ENCODE peak calls at places on chromosomes 11 and 22, in ten cellular contexts. B, H, G, P, J, W, S, A, N and D are unnamed samples.

GRCh38 chr22:29956680-29957079 is 73.7 kb downstream of the MTMR3 start:
- DNase-seq in A (no peak), P (no peak), H (no peak), N (no peak), B (no peak), G (no peak), J (no peak), S (no peak), W (no peak), D (no peak)

GRCh38 chr11:12201016-12201985 is 90.9 kb downstream of the MICAL2 start:
- DNase-seq in S (peak), J (no peak), A (peak), G (no peak), N (no peak), P (peak), W (peak), H (no peak), B (no peak), D (no peak)

GRCh38 chr22:36644333-36644757 is 59.2 kb downstream of the CACNG2 start:
- DNase-seq in B (peak), H (peak), A (no peak), N (peak), J (peak), S (no peak), P (peak), G (no peak), W (no peak), D (no peak)

GRCh38 chr11:65627202-65627601 is 10.7 kb upstream of the SIPA1 start:
- DNase-seq in G (no peak), J (no peak), W (no peak), B (no peak), H (no peak), P (no peak), S (no peak), N (no peak), A (no peak), D (no peak)

GRCh38 chr22:29080061-29080975 is 7.5 kb downstream of the KREMEN1 start:
- DNase-seq in A (no peak), S (no peak), W (peak), H (peak), P (peak), G (no peak), B (no peak), J (no peak), N (peak), D (no peak)

GRCh38 chr11:14249121-14249963 is 109.6 kb downstream of the RRAS2 start:
- DNase-seq in G (no peak), B (peak), P (peak), W (peak), J (peak), N (peak), S (peak), A (no peak), H (peak), D (no peak)

GRCh38 chr22:35043251-35043931 is 22.6 kb upstream of the ISX start:
- DNase-seq in A (no peak), J (peak), G (no peak), W (no peak), P (no peak), N (no peak), S (no peak), B (no peak), H (no peak), D (no peak)

GRCh38 chr11:58957922-58958321 is 18.6 kb downstream of the GLYATL1 start:
- DNase-seq in P (peak), J (no peak), H (no peak), B (no peak), S (no peak), N (no peak), A (no peak), W (no peak), G (no peak), D (no peak)

GRCh38 chr11:11020747-11021149 is 162.9 kb upstream of the ZBED5 start:
- DNase-seq in W (peak), B (no peak), A (no peak), N (no peak), J (no peak), G (no peak), P (peak), S (no peak), H (no peak), D (no peak)

GRCh38 chr11:61783717-61784505 is 8.5 kb downstream of the TMEM258 start:
- DNase-seq in A (no peak), J (no peak), P (peak), G (no peak), W (no peak), S (no peak), B (no peak), H (no peak), N (no peak), D (no peak)

GRCh38 chr22:19962246-19962908 is 20.8 kb upstream of the TXNRD2 start:
- DNase-seq in H (no peak), N (peak), G (no peak), P (peak), S (peak), A (peak), J (peak), W (peak), B (peak), D (no peak)
- TF ChIP-seq CTCF in H (peak), N (peak), G (no peak), P (peak), S (peak), A (peak), J (peak), W (peak), B (peak), D (peak)

GRCh38 chr22:17104336-17104935 is 16.7 kb downstream of the TMEM121B start:
- DNase-seq in A (no peak), J (no peak), B (no peak), H (no peak), S (no peak), W (no peak), P (no peak), N (no peak), G (no peak), D (no peak)
- TF ChIP-seq CTCF in A (no peak), J (no peak), B (no peak), H (no peak), S (no peak), W (no peak), P (no peak), N (no peak), G (no peak), D (no peak)

DNA sequence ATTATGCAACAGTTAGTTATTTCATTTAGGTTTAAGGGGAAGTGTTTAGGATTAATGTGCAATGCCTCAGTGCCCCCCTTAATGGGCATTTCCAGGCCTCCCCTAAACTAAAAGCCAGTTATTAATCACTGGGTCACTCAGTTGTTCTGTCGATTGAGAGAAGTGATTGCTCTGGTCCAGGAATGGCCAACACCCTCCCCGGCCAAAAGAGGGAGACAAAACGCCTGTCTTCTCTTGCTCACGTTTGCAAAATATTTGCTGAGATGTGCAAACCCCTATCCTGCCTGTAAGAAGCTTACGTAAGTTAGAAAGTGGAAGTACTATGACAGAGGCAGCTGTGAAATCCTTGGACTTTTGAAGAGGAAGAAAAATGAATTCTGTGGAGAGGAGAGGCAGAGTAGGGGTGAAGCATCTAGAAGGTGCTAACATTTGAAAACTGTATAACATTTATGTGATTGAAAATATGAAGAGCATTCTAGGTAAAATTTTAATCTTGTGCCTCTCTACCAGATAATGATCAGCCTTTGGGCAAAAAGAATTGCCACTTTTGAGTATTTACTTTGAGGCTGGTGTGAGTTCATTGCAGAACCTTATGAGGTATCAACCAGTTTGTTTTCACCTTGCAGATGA is 37.7 kb downstream of the NTM start:
- DNase-seq in N (peak), P (peak), H (no peak), W (no peak), B (peak), G (no peak), A (peak), S (no peak), J (peak), D (no peak)
- TF ChIP-seq CTCF in N (no peak), P (peak), H (no peak), W (no peak), B (peak), G (peak), A (no peak), S (no peak), J (peak), D (peak)

DNA sequence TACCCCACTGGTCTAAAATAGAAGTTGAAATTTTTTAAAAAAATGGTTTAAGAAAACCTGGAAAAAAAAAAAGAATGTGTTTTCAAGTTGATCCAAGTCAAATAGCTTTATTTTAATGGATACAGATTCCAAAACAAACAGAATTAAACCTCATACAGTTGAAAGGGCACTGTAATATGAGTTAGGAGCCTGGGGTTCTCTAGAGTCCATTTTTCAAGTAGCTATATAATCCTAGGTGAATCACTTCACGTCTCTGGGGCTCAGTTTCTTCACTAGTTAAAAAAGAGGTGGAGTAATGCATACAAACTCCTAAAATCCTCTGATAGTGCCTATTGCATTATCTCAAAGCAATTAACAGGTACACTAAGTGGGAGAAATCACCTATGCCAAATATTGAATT is 132.9 kb downstream of the BBOX1 start:
- DNase-seq in W (no peak), J (no peak), G (no peak), H (no peak), B (no peak), N (no peak), A (no peak), P (no peak), S (no peak), D (no peak)
- TF ChIP-seq CTCF in W (no peak), J (no peak), G (no peak), H (no peak), B (no peak), N (no peak), A (no peak), P (no peak), S (no peak), D (no peak)

GRCh38 chr11:77063407-77063806 is 3.4 kb upstream of the CAPN5 start:
- DNase-seq in P (no peak), H (no peak), B (no peak), A (no peak), S (no peak), J (no peak), N (no peak), W (no peak), G (no peak), D (no peak)

GRCh38 chr11:77064648-77065217 is 2.0 kb upstream of the CAPN5 start:
- DNase-seq in S (no peak), N (no peak), P (no peak), W (no peak), B (no peak), A (no peak), G (no peak), J (no peak), H (no peak), D (peak)

GRCh38 chr11:77063861-77064260 is 2.9 kb upstream of the CAPN5 start:
- DNase-seq in J (no peak), P (no peak), G (no peak), H (no peak), W (no peak), S (no peak), B (no peak), N (no peak), A (no peak), D (peak)

GRCh38 chr11:77060234-77060633 is 6.5 kb upstream of the CAPN5 start:
- DNase-seq in P (no peak), N (no peak), S (no peak), G (no peak), A (no peak), B (no peak), J (no peak), W (no peak), H (no peak), D (no peak)

GRCh38 chr11:77062924-77063323 is 3.8 kb upstream of the CAPN5 start:
- DNase-seq in B (no peak), N (no peak), A (no peak), G (no peak), P (no peak), W (no peak), S (no peak), J (no peak), H (no peak), D (peak)
- TF ChIP-seq CTCF in B (no peak), N (no peak), A (no peak), G (no peak), P (peak), W (no peak), S (no peak), J (peak), H (no peak), D (no peak)

GRCh38 chr11:64503354-64503753 is 87.7 kb upstream of the SLC22A12 start:
- DNase-seq in W (no peak), N (no peak), B (no peak), J (no peak), A (no peak), G (no peak), S (no peak), H (no peak), P (no peak), D (no peak)
- TF ChIP-seq CTCF in W (no peak), N (no peak), B (no peak), J (no peak), A (no peak), G (no peak), S (no peak), H (no peak), P (no peak), D (no peak)

DNA sequence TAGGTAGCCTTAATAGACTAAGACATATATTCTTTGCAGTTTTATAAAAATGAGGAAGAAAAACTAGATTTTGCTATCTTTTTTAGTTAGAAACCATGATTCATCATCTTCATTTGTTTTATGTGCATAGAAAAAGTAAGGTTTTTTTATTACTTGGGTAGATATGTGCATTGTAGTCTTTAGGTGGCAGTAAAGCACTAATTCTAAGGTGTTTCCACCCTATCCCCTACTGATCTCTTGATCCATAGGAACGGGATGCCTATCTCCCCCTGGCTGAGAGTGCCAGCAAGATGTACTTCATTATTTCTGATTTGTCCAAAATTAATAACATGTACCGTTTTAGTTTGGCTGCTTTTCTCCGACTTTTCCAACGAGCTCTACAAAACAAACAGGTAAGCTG is 148.1 kb downstream of the DYNC2H1 start:
- DNase-seq in J (no peak), G (no peak), A (no peak), B (no peak), P (peak), W (no peak), N (no peak), H (no peak), S (no peak), D (no peak)
- TF ChIP-seq CTCF in J (peak), G (no peak), A (no peak), B (no peak), P (peak), W (peak), N (no peak), H (no peak), S (no peak), D (peak)

GRCh38 chr11:111688028-111688427 is 78.2 kb downstream of the PPP2R1B start:
- DNase-seq in J (no peak), S (no peak), N (peak), G (no peak), A (no peak), P (no peak), H (no peak), B (no peak), W (no peak), D (no peak)

GRCh38 chr11:111693224-111693937 is 72.8 kb downstream of the PPP2R1B start:
- DNase-seq in B (no peak), N (no peak), S (no peak), P (no peak), J (no peak), G (no peak), W (no peak), H (no peak), A (no peak), D (no peak)

GRCh38 chr11:111694851-111695250 is 71.3 kb downstream of the PPP2R1B start:
- DNase-seq in H (peak), A (peak), S (no peak), J (peak), B (peak), G (no peak), N (no peak), W (no peak), P (peak), D (no peak)

GRCh38 chr11:111691176-111691575 is 75.0 kb downstream of the PPP2R1B start:
- DNase-seq in W (no peak), J (no peak), A (no peak), S (no peak), H (no peak), P (no peak), B (no peak), G (no peak), N (no peak), D (no peak)

GRCh38 chr11:111691731-111692130 is 74.5 kb downstream of the PPP2R1B start:
- DNase-seq in J (no peak), P (no peak), G (no peak), A (no peak), S (no peak), N (no peak), W (no peak), B (no peak), H (no peak), D (no peak)
- TF ChIP-seq CTCF in J (no peak), P (no peak), G (no peak), A (no peak), S (no peak), N (no peak), W (no peak), B (no peak), H (no peak), D (no peak)

DNA sequence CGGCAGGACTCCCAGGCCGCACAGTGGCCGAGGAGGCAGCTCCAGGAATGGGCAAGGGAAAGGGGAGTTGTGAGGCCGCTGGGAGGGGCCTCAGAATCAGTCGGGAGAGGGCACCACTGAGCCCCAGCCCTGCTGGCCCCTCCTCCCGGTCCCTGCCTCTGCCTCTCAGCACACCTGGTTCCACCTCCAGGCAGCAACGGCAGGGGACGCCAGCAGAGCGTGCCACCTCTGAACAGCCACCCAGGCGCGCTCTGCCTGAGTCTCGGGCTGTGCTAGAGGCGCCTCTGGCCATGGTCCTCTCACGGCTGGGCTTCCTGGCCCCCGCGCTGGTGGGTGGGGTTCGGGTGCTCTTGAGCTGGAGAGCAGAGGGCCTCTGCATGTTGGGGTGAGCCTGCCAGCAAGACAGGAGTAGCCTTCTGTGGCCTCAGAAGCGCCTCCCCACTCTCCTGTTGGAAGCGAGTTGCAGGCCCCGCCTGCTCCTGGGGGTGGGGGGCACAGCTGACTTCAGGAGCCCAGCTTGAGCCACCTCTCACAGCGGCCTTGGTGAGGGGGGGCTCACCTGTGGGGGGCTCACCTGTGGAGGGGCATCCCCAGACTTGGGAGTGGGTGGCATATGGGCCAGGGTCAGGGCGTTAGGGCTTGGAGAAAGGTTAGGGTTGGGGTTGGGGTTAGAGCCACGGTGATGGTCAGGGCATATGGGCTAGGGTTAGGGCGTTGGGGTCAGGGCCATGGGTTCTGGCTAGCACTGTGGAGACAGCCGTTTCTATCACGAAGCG is 32.8 kb downstream of the MOB2 start:
- DNase-seq in S (no peak), H (no peak), N (peak), P (no peak), J (peak), A (peak), G (no peak), B (peak), W (no peak), D (no peak)
- TF ChIP-seq CTCF in S (peak), H (no peak), N (no peak), P (no peak), J (peak), A (peak), G (peak), B (no peak), W (no peak), D (no peak)